ENCODE peak calls at places on chromosomes 7 and 10, in nine cellular contexts. M is thyroid gland, T is retinal pigment epithelial cell, E is NB4, I is RWPE1, Z is neural crest cell, F is AG04450, S is AG09309, L is kidney. D is an unnamed sample.

GRCh38 chr7:132065193-132065972 is 509.0 kb upstream of the PODXL start:
- DNase-seq in M (peak), T (peak), E (no peak), I (peak), Z (no peak), F (peak), S (peak), L (no peak), D (peak)

GRCh38 chr7:107501593-107501992 is 31.7 kb downstream of the GPR22 start:
- DNase-seq in M (no peak), T (peak), E (peak), I (peak), Z (no peak), F (no peak), S (no peak), L (no peak), D (peak)

GRCh38 chr10:50234486-50234885 is 16.8 kb downstream of the ASAH2 start:
- DNase-seq in M (no peak), T (no peak), E (no peak), I (no peak), Z (no peak), F (no peak), S (no peak), L (no peak), D (no peak)

GRCh38 chr10:122435212-122435827 is 19.1 kb upstream of the ARMS2 start:
- DNase-seq in M (no peak), T (no peak), E (peak), I (peak), Z (no peak), F (no peak), S (peak), L (no peak), D (peak)

GRCh38 chr7:158204453-158204852 is 383.2 kb downstream of the PTPRN2 start:
- DNase-seq in M (no peak), T (no peak), E (no peak), I (no peak), Z (no peak), F (no peak), S (no peak), L (no peak), D (no peak)

GRCh38 chr7:37379546-37379945 is 69.1 kb downstream of the ELMO1 start:
- DNase-seq in M (no peak), T (no peak), E (no peak), I (no peak), Z (no peak), F (no peak), S (no peak), L (no peak), D (no peak)

GRCh38 chr7:140922741-140923345 is 1.9 kb downstream of the BRAF start:
- DNase-seq in M (no peak), T (no peak), E (no peak), I (no peak), Z (no peak), F (no peak), S (no peak), L (no peak), D (no peak)

GRCh38 chr10:119358567-119358966 is 151.2 kb downstream of the GRK5 start:
- DNase-seq in M (no peak), T (no peak), E (no peak), I (no peak), Z (no peak), F (no peak), S (no peak), L (no peak), D (no peak)

GRCh38 chr7:137120690-137121089 is 222.8 kb downstream of the PTN start:
- DNase-seq in M (no peak), T (no peak), E (no peak), I (no peak), Z (no peak), F (no peak), S (no peak), L (no peak), D (no peak)

DNA sequence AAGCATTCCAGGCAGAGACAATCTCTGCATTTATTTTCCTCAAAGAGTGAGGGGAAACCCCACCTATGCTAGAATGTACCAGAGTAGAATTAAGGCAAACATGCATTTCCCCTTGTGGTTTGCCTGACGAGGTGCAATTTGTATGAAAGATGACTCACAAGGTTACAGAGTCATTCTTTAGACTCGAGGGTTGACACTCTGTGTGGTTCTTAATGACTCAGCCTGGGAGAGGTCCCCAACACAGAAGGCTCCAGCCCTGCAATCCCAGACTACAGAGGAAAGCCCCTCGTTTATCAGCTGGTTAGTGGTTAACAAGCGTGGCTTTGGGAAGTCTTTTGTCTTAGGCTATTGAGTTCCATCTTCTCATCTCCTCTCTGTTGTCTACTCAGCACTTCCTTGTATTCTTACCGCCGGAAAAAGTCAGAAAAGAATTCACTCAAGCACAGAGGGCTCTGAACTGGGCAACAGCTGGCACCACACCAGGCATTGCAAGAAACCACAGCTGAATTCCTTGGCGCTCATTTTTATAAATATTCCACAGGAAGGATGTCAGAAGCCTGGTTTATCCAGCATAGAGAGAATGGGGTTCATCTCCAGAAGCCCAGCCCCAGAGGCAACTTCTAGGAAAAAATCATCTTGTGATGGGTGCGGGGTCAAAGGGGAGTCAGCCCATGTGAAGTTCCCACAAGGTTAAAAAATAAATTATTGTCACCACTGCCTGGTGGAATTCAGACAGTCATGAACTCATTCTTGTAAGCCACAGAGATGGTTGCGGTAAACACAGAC is 24.4 kb upstream of the SVIL start:
- DNase-seq in M (peak), T (peak), E (peak), I (peak), Z (no peak), F (peak), S (peak), L (peak), D (peak)
- TF ChIP-seq CTCF in M (peak), T (peak), E (peak), I (no peak), Z (peak), F (peak), S (peak), L (peak), D (peak)

DNA sequence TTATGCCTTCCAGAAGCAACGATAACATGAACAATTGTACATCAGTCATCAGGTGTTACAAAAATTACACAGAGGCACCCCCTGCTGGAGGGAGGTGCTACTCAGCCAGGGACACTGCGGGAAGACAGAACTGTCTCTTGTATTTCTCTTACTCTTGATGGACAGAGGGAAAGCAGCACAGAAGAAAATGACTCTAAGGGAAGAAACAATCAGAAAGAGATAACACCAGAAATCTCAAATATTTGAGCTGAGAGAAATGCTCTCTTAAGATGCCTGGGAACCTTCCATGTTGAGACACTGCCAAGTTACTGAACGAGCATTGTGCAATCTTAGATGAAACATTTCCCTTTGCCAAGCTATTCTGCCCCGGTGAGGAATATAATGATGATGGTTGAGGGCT is 227.6 kb upstream of the NPSR1 start:
- DNase-seq in M (no peak), T (peak), E (peak), I (peak), Z (peak), F (no peak), S (peak), L (no peak), D (no peak)
- TF ChIP-seq CTCF in M (no peak), T (peak), E (peak), I (peak), Z (peak), F (peak), S (peak), L (peak), D (peak)

GRCh38 chr7:5488286-5488878 is 64.7 kb upstream of the TNRC18 start:
- DNase-seq in M (no peak), T (no peak), E (peak), I (no peak), Z (no peak), F (no peak), S (no peak), L (no peak), D (no peak)
- TF ChIP-seq CTCF in M (no peak), T (no peak), E (no peak), I (no peak), Z (no peak), F (no peak), S (no peak), L (no peak), D (no peak)

DNA sequence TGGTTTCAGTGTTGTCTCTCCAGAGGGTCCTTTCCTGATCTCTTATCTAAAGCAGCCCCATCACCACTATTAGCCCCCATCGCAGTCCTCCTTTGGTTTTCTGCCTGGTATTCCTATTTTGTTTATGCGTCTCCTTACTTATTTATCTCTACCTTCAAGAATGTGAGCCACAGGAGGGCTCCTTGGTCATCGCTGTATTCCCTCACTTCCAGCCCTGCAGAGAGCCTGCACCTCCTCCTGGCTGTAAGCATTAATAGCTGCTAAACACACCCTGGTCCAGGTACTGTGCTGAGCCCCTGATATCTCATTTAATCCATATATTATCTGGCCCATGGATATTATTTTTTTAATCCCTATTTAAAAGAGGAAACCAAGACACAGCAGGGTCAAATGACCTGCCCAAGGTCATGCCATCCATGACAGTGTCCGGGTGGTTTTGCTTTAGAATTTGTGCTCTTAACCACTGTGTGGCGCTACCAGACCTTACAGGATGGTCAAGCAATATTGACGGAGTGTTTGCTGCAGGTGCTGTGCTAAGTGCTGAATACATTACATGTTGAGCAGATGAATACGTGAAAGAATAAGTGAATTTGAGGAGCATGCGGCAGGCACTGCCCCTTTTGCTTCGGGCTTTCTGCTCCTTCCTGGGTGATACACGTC is 227.2 kb downstream of the ADAM12 start:
- DNase-seq in M (no peak), T (no peak), E (peak), I (no peak), Z (no peak), F (no peak), S (no peak), L (no peak), D (no peak)
- TF ChIP-seq CTCF in M (no peak), T (peak), E (peak), I (no peak), Z (peak), F (no peak), S (no peak), L (peak), D (peak)

DNA sequence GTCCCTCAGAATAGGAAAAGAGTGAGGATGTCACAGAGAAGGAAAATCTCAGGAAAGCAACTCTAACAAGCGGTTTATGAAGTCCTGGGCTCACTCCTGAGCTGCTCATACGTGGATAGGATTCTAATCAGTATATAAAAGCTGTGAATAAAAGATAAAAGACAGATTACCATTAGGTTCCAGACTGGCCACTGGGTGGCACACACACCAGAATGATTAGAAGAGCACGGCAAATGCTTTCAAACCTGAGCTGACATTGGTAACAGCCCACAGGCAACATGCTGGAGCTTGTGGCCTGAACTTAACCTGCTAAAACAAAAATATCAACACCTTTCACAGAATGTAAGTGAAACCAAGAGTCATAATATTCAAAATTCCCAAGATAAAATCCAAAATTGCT is 370.8 kb downstream of the GRID1 start:
- DNase-seq in M (peak), T (no peak), E (peak), I (peak), Z (no peak), F (no peak), S (no peak), L (no peak), D (no peak)
- TF ChIP-seq CTCF in M (peak), T (peak), E (peak), I (peak), Z (peak), F (peak), S (no peak), L (peak), D (no peak)

GRCh38 chr10:110447886-110448285 is 49.8 kb upstream of the DUSP5 start:
- DNase-seq in M (no peak), T (no peak), E (no peak), I (no peak), Z (no peak), F (no peak), S (no peak), L (no peak), D (no peak)

GRCh38 chr10:110446277-110446676 is 51.4 kb upstream of the DUSP5 start:
- DNase-seq in M (no peak), T (no peak), E (no peak), I (no peak), Z (no peak), F (no peak), S (no peak), L (no peak), D (no peak)

GRCh38 chr10:110448682-110449418 is 48.9 kb upstream of the DUSP5 start:
- DNase-seq in M (no peak), T (no peak), E (peak), I (no peak), Z (no peak), F (no peak), S (no peak), L (no peak), D (no peak)

GRCh38 chr10:110445871-110446270 is 51.8 kb upstream of the DUSP5 start:
- DNase-seq in M (no peak), T (no peak), E (no peak), I (no peak), Z (no peak), F (no peak), S (no peak), L (no peak), D (no peak)

DNA sequence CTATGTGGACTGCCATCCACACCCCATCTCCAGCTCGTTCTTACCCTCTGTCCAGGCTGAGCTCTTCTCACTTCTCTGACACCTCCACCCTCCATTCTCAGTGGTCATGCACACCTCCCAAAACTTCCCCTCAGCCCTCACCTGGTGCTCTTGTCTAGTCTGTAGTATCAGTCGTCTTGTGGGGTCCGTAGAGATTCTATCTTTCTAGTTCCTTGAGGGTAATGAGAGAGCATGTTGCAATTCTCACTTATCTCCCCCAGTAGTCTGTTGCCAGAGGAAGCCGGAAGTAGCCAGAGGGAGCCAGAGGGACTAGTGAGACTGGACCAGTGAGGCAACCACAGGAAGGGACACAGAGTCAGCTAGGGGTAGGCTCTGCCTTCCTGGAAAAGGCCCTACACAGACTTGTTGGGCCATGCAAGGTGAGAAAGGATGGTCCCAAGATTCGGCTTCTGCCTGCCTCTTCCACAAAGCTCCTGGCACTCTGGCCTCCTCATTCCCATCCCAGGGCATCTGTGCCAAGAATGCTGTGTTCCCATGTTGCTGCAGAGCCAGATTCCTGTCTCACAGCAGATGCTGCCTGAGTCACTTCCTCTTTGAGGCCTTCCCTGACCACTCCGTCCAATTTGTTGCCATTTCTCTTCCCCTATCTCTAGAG is 50.6 kb upstream of the DUSP5 start:
- DNase-seq in M (no peak), T (no peak), E (peak), I (peak), Z (no peak), F (peak), S (peak), L (no peak), D (peak)
- TF ChIP-seq CTCF in M (no peak), T (peak), E (peak), I (no peak), Z (no peak), F (peak), S (peak), L (no peak), D (peak)

D was measured in HFF-Myc.